ENCODE peak calls at places on chromosomes 7 and 10, in seven cellular contexts. O is A549, X is heart left ventricle, K is GM12878, V is body of pancreas, Y is uterus, A is breast epithelium. Q is an unnamed sample.

GRCh38 chr7:36742911-36743775 is 18.8 kb upstream of the AOAH start:
- DNase-seq in O (no peak), X (no peak), K (peak; percentile 69), V (no peak), Y (no peak), A (no peak), Q (no peak)

GRCh38 chr7:47611045-47611511 is 29.2 kb upstream of the TNS3 start:
- DNase-seq in O (no peak), X (no peak), K (no peak), V (peak; percentile 70), Y (no peak), A (no peak), Q (peak; percentile 85)

GRCh38 chr7:92359801-92360200 is 87.5 kb upstream of the GATAD1 start:
- DNase-seq in O (no peak), X (no peak), K (no peak), V (no peak), Y (no peak), A (no peak), Q (no peak)

GRCh38 chr10:80137031-80137712 is 4.6 kb downstream of the PLAC9 start:
- DNase-seq in O (no peak), X (peak; percentile 62), K (no peak), V (no peak), Y (no peak), A (no peak), Q (no peak)

GRCh38 chr7:112162161-112163020 is 43.8 kb downstream of the DOCK4 start:
- DNase-seq in O (peak; percentile 32), X (peak; percentile 47), K (no peak), V (no peak), Y (peak; percentile 33), A (no peak), Q (peak; percentile 58)

GRCh38 chr7:3754488-3755365 is 453.7 kb downstream of the SDK1 start:
- DNase-seq in O (no peak), X (no peak), K (no peak), V (no peak), Y (no peak), A (no peak), Q (no peak)

GRCh38 chr10:43944742-43945730 is 296.4 kb upstream of the ZNF32 start:
- DNase-seq in O (no peak), X (peak; percentile 22), K (no peak), V (no peak), Y (no peak), A (no peak), Q (no peak)

GRCh38 chr10:95785317-95785716 is 29.4 kb downstream of the ENTPD1 start:
- DNase-seq in O (no peak), X (no peak), K (peak; percentile 89), V (no peak), Y (no peak), A (no peak), Q (no peak)

GRCh38 chr10:129713659-129714265 is 246.7 kb downstream of the MGMT start:
- DNase-seq in O (no peak), X (no peak), K (no peak), V (no peak), Y (no peak), A (no peak), Q (no peak)

GRCh38 chr10:77713506-77714280 is 76.1 kb upstream of the KCNMA1 start:
- DNase-seq in O (no peak), X (no peak), K (no peak), V (no peak), Y (no peak), A (no peak), Q (no peak)

GRCh38 chr10:124722812-124723783 is 21.1 kb downstream of the FAM53B start:
- DNase-seq in O (no peak), X (no peak), K (peak; percentile 88), V (no peak), Y (peak; percentile 66), A (no peak), Q (no peak)

GRCh38 chr7:147400221-147400689 is 1190.3 kb upstream of the C7orf33 start:
- DNase-seq in O (no peak), X (no peak), K (no peak), V (no peak), Y (no peak), A (no peak), Q (no peak)

GRCh38 chr7:130489140-130489967 is 2.5 kb upstream of the MEST start:
- DNase-seq in O (no peak), X (no peak), K (no peak), V (no peak), Y (no peak), A (no peak), Q (no peak)

GRCh38 chr7:73560035-73560835 is 2.7 kb upstream of the BCL7B start:
- DNase-seq in O (peak; percentile 62), X (no peak), K (no peak), V (no peak), Y (no peak), A (no peak), Q (no peak)

GRCh38 chr7:70098133-70098561 is 499.9 kb downstream of the AUTS2 start:
- DNase-seq in O (no peak), X (no peak), K (no peak), V (no peak), Y (no peak), A (no peak), Q (no peak)
- TF ChIP-seq POLR2A in O (no peak), X (no peak), K (no peak), V (no peak), Y (no peak), A (no peak), Q (no peak)

GRCh38 chr7:2639151-2639993 is 7.6 kb downstream of the TTYH3 start:
- DNase-seq in O (no peak), X (no peak), K (no peak), V (no peak), Y (no peak), A (no peak), Q (peak; percentile 49)

GRCh38 chr7:2641406-2642393 is 9.9 kb downstream of the TTYH3 start:
- DNase-seq in O (no peak), X (peak; percentile 94), K (peak; percentile 47), V (peak; percentile 78), Y (peak; percentile 87), A (peak; percentile 83), Q (peak; percentile 96)

GRCh38 chr7:2639994-2640830 is 8.4 kb downstream of the TTYH3 start:
- DNase-seq in O (no peak), X (no peak), K (no peak), V (peak; percentile 48), Y (peak; percentile 26), A (no peak), Q (no peak)

GRCh38 chr7:2638224-2638991 is 6.6 kb downstream of the TTYH3 start:
- DNase-seq in O (no peak), X (peak; percentile 70), K (no peak), V (peak; percentile 39), Y (peak; percentile 30), A (no peak), Q (peak; percentile 96)

GRCh38 chr7:2640858-2641257 is 9.1 kb downstream of the TTYH3 start:
- DNase-seq in O (no peak), X (no peak), K (no peak), V (no peak), Y (no peak), A (no peak), Q (no peak)
- H3K4me1 ChIP-seq in O (peaks cover 32% of the 10 kb centered on the region), X (peaks cover 86% of the 10 kb centered on the region), K (peaks cover 40% of the 10 kb centered on the region), V (peaks cover 62% of the 10 kb centered on the region), Y (peaks cover 28% of the 10 kb centered on the region), A (peaks cover 17% of the 10 kb centered on the region), Q (peaks cover 14% of the 10 kb centered on the region)

GRCh38 chr10:133476641-133476990 is 22.9 kb downstream of the SCART1 start:
- DNase-seq in O (no peak), X (no peak), K (no peak), V (no peak), Y (no peak), A (no peak), Q (no peak)
- H3K9me3 ChIP-seq in O (no peaks in the 10 kb centered on the region), X (no peaks in the 10 kb centered on the region), K (no peaks in the 10 kb centered on the region), V (no peaks in the 10 kb centered on the region), Y (no peaks in the 10 kb centered on the region), A (peaks cover 5% of the 10 kb centered on the region), Q (no peaks in the 10 kb centered on the region)

GRCh38 chr7:56447864-56448693 is 331.9 kb upstream of the NUPR2 start:
- DNase-seq in O (no peak), X (no peak), K (no peak), V (no peak), Y (no peak), A (no peak), Q (no peak)

GRCh38 chr7:56449762-56450161 is 333.5 kb upstream of the NUPR2 start:
- DNase-seq in O (no peak), X (no peak), K (no peak), V (no peak), Y (no peak), A (no peak), Q (no peak)
- TF ChIP-seq POLR2A in O (no peak), X (no peak), K (no peak), V (no peak), Y (no peak), A (no peak), Q (no peak)

DNA sequence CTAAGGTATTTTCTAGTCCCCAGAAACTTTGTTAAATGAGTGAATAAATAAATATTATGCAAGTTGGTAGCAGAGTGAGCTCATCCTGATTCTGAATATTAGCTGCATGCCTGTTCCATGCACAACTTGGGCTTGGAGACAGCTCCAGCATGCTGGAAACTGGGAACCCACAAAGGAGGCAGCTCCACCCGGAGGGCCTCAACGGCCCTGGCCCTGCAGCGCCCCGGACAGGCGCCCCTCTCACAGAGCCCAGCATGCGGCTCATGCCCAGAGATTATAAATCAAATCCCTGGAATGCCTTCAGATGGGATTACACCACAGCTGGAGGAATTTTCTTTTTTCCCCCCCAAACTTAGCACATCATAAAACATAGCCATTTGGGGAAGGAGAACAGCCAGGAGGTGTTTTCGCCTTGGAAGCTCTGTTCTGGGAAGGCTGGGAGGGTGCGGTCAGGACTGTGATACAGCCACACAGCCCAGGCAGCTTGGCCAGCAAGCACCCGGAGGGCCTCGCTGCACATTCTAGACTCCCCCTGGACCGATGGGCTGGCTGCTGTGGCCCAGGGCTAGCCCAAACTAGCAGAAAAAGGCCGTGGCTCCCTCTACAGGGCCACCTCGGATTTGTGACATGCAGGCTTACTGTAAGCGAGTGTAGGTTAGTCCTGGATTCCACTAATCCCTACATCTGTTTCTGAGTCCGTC is 102.4 kb downstream of the PTPN20 start:
- DNase-seq in O (no peak), X (no peak), K (no peak), V (no peak), Y (no peak), A (no peak), Q (peak; percentile 7)
- H3K4me1 ChIP-seq in O (no peaks in the 10 kb centered on the region), X (no peaks in the 10 kb centered on the region), K (no peaks in the 10 kb centered on the region), V (no peaks in the 10 kb centered on the region), Y (no peaks in the 10 kb centered on the region), A (no peaks in the 10 kb centered on the region), Q (no peaks in the 10 kb centered on the region)

GRCh38 chr7:157651366-157652160 is 314.8 kb downstream of the DNAJB6 start:
- DNase-seq in O (no peak), X (no peak), K (no peak), V (no peak), Y (no peak), A (no peak), Q (no peak)

GRCh38 chr7:157650801-157651200 is 314.0 kb downstream of the DNAJB6 start:
- DNase-seq in O (no peak), X (no peak), K (no peak), V (no peak), Y (no peak), A (no peak), Q (no peak)

GRCh38 chr7:157652161-157652953 is 315.6 kb downstream of the DNAJB6 start:
- DNase-seq in O (no peak), X (no peak), K (no peak), V (no peak), Y (no peak), A (no peak), Q (no peak)

GRCh38 chr7:157652954-157653826 is 316.4 kb downstream of the DNAJB6 start:
- DNase-seq in O (no peak), X (no peak), K (no peak), V (no peak), Y (no peak), A (no peak), Q (no peak)

GRCh38 chr7:157650131-157650631 is 313.4 kb downstream of the DNAJB6 start:
- DNase-seq in O (no peak), X (no peak), K (no peak), V (no peak), Y (no peak), A (no peak), Q (no peak)
- H3K9me3 ChIP-seq in O (no peaks in the 10 kb centered on the region), X (no peaks in the 10 kb centered on the region), K (no peaks in the 10 kb centered on the region), V (no peaks in the 10 kb centered on the region), Y (no peaks in the 10 kb centered on the region), A (peaks cover 9% of the 10 kb centered on the region), Q (no peaks in the 10 kb centered on the region)